ENCODE peak calls at places on chromosomes 5 and 9, in four cellular contexts. V, Z, T and I are unnamed samples.
A peak's percentile ranks its signal among the peaks of the same experiment; 100 is the strongest.

GRCh38 chr5:111834926-111835599 is 78.1 kb upstream of the NREP start:
- DNase-seq in V (no peak), Z (no peak), T (no peak), I (no peak)

GRCh38 chr9:76092572-76092971 is 202.1 kb downstream of the PCSK5 start:
- DNase-seq in V (no peak), Z (no peak), T (no peak), I (no peak)

GRCh38 chr5:155050384-155051019 is 36.9 kb downstream of the KIF4B start:
- DNase-seq in V (no peak), Z (no peak), T (no peak), I (no peak)

GRCh38 chr5:154190652-154191304 is at the start of gene GALNT10:
- DNase-seq in V (peak; percentile 76), Z (peak; percentile 84), T (peak; percentile 87), I (peak; percentile 55)

GRCh38 chr5:14983666-14984441 is 112.3 kb upstream of the ANKH start:
- DNase-seq in V (no peak), Z (no peak), T (no peak), I (no peak)

GRCh38 chr5:1723957-1724821 is 75.4 kb downstream of the MRPL36 start:
- DNase-seq in V (no peak), Z (no peak), T (no peak), I (no peak)

GRCh38 chr5:159412284-159413046 is 82.2 kb upstream of the IL12B start:
- DNase-seq in V (no peak), Z (no peak), T (no peak), I (peak; percentile 30)

GRCh38 chr5:108730617-108731340 is 16.9 kb upstream of the FER start:
- DNase-seq in V (no peak), Z (no peak), T (no peak), I (no peak)

GRCh38 chr9:83011611-83012010 is 51.3 kb downstream of the RASEF start:
- DNase-seq in V (no peak), Z (no peak), T (no peak), I (no peak)

GRCh38 chr5:98734646-98735045 is 38.8 kb upstream of the RGMB start:
- DNase-seq in V (no peak), Z (no peak), T (no peak), I (no peak)

GRCh38 chr9:16721972-16722371 is 148.5 kb downstream of the BNC2 start:
- DNase-seq in V (no peak), Z (no peak), T (no peak), I (peak; percentile 59)

GRCh38 chr5:17054911-17055310 is 118.8 kb upstream of the MYO10 start:
- DNase-seq in V (no peak), Z (no peak), T (no peak), I (no peak)

GRCh38 chr5:24365406-24365805 is 279.4 kb downstream of the CDH10 start:
- DNase-seq in V (no peak), Z (no peak), T (no peak), I (no peak)

GRCh38 chr5:109454726-109455505 is 45.1 kb upstream of the PJA2 start:
- DNase-seq in V (no peak), Z (no peak), T (no peak), I (no peak)

GRCh38 chr9:108207611-108208051 is 648.2 kb downstream of the ACTL7B start:
- DNase-seq in V (no peak), Z (no peak), T (no peak), I (no peak)

GRCh38 chr5:172754957-172755356 is 16.0 kb downstream of the DUSP1 start:
- DNase-seq in V (no peak), Z (no peak), T (no peak), I (no peak)

GRCh38 chr9:131019387-131020239 is 10.6 kb downstream of the LAMC3 start:
- DNase-seq in V (no peak), Z (no peak), T (no peak), I (no peak)

GRCh38 chr9:95746408-95747165 is 128.9 kb upstream of the ERCC6L2 start:
- DNase-seq in V (no peak), Z (no peak), T (no peak), I (no peak)

GRCh38 chr9:122159026-122159924 is at the start of the genes MORN5 and NDUFA8:
- DNase-seq in V (peak; percentile 96), Z (peak; percentile 98), T (peak; percentile 99), I (peak; percentile 96)

GRCh38 chr5:131610198-131611063 is 24.6 kb downstream of the RAPGEF6 start:
- DNase-seq in V (no peak), Z (peak; percentile 13), T (no peak), I (no peak)

GRCh38 chr5:6291961-6292360 is 86.4 kb downstream of the MED10 start:
- DNase-seq in V (no peak), Z (peak; percentile 49), T (no peak), I (no peak)

GRCh38 chr9:6925841-6926240 is 168.1 kb downstream of the KDM4C start:
- DNase-seq in V (no peak), Z (no peak), T (no peak), I (no peak)

GRCh38 chr9:128713941-128714573 is 9.9 kb downstream of the ZDHHC12 start:
- DNase-seq in V (peak; percentile 33), Z (no peak), T (no peak), I (no peak)

GRCh38 chr5:9903806-9904205 is 273.7 kb upstream of the TAS2R1 start:
- DNase-seq in V (no peak), Z (no peak), T (no peak), I (no peak)

GRCh38 chr5:178437296-178438075 is 152.7 kb downstream of the COL23A1 start:
- DNase-seq in V (no peak), Z (no peak), T (no peak), I (no peak)

GRCh38 chr5:150637245-150638052 is 3.0 kb upstream of the SYNPO start:
- DNase-seq in V (no peak), Z (peak; percentile 58), T (no peak), I (no peak)

GRCh38 chr5:159913048-159913447 is 3.2 kb upstream of the ADRA1B start:
- DNase-seq in V (no peak), Z (no peak), T (no peak), I (peak; percentile 26)

GRCh38 chr5:147113967-147114366 is 120.9 kb upstream of the STK32A start:
- DNase-seq in V (no peak), Z (no peak), T (no peak), I (no peak)

GRCh38 chr9:20997503-20998076 is 33.9 kb downstream of the HACD4 start:
- DNase-seq in V (no peak), Z (no peak), T (no peak), I (no peak)

GRCh38 chr9:16131269-16131668 is 578.4 kb downstream of the CCDC171 start:
- DNase-seq in V (no peak), Z (peak; percentile 35), T (no peak), I (no peak)

GRCh38 chr5:67992919-67993318 is 222.6 kb upstream of the PIK3R1 start:
- DNase-seq in V (no peak), Z (no peak), T (no peak), I (no peak)

GRCh38 chr5:151100690-151101089 is 19.9 kb upstream of the TNIP1 start:
- DNase-seq in V (no peak), Z (no peak), T (peak; percentile 51), I (no peak)

GRCh38 chr9:37926737-37927590 is 23.0 kb upstream of the SLC25A51 start:
- DNase-seq in V (no peak), Z (no peak), T (no peak), I (no peak)

GRCh38 chr5:154683101-154683757 is 71.9 kb upstream of the LARP1 start:
- DNase-seq in V (no peak), Z (no peak), T (no peak), I (no peak)

GRCh38 chr5:180107005-180107404 is 35.4 kb upstream of the RNF130 start:
- DNase-seq in V (no peak), Z (no peak), T (no peak), I (no peak)

DNA sequence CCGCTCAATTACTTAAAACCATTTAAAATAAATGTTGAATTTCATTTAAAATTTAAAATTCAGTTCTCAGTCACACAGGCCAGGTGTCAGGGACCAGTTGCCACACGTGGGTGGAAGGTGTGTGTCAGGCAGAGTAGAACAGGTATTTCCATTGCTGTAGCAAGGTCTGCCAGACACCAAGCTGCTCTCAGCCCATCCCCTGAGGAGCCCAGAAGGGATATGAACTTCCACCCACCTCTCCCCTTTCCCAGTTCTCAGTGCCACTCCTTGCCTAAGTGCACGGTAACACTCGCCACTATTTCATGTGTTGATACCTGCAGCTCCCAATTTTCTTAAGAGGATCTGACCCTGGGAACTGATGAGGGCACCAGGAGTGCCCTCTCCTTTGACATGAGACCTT is 12.7 kb downstream of the SYK start:
- DNase-seq in V (no peak), Z (no peak), T (no peak), I (no peak)
- H3K4me3 ChIP-seq in V (no peak overlapping the region), Z (no peak overlapping the region), T (no peak overlapping the region), I (no peak overlapping the region)

GRCh38 chr5:62168882-62169281 is 137.1 kb upstream of the KIF2A start:
- DNase-seq in V (no peak), Z (no peak), T (peak; percentile 18), I (no peak)
- H3K27me3 ChIP-seq in V (no peaks in the 10 kb centered on the region), Z (no peaks in the 10 kb centered on the region), T (peaks cover 5% of the 10 kb centered on the region), I (no peaks in the 10 kb centered on the region)

GRCh38 chr9:99590879-99591278 is 230.8 kb upstream of the NR4A3 start:
- DNase-seq in V (no peak), Z (no peak), T (no peak), I (no peak)

GRCh38 chr9:99588747-99589146 is 232.9 kb upstream of the NR4A3 start:
- DNase-seq in V (no peak), Z (no peak), T (no peak), I (no peak)

GRCh38 chr9:99592834-99593584 is 228.7 kb upstream of the NR4A3 start:
- DNase-seq in V (no peak), Z (no peak), T (no peak), I (no peak)

GRCh38 chr9:99591770-99592169 is 229.9 kb upstream of the NR4A3 start:
- DNase-seq in V (no peak), Z (no peak), T (no peak), I (no peak)

GRCh38 chr9:99588299-99588698 is 233.4 kb upstream of the NR4A3 start:
- DNase-seq in V (no peak), Z (no peak), T (no peak), I (no peak)
- H3K36me3 ChIP-seq in V (no peaks in the 10 kb centered on the region), Z (no peaks in the 10 kb centered on the region), T (no peaks in the 10 kb centered on the region), I (no peaks in the 10 kb centered on the region)

GRCh38 chr5:176531902-176532493 is 5.2 kb downstream of the RNF44 start:
- DNase-seq in V (no peak), Z (no peak), T (no peak), I (no peak)

GRCh38 chr5:176532795-176533194 is 4.4 kb downstream of the RNF44 start:
- DNase-seq in V (no peak), Z (no peak), T (no peak), I (no peak)

GRCh38 chr5:176534640-176535039 is 2.6 kb downstream of the RNF44 start:
- DNase-seq in V (peak; percentile 84), Z (no peak), T (no peak), I (no peak)

GRCh38 chr5:176533894-176534611 is 3.1 kb downstream of the RNF44 start:
- DNase-seq in V (peak; percentile 91), Z (peak; percentile 31), T (no peak), I (no peak)

DNA sequence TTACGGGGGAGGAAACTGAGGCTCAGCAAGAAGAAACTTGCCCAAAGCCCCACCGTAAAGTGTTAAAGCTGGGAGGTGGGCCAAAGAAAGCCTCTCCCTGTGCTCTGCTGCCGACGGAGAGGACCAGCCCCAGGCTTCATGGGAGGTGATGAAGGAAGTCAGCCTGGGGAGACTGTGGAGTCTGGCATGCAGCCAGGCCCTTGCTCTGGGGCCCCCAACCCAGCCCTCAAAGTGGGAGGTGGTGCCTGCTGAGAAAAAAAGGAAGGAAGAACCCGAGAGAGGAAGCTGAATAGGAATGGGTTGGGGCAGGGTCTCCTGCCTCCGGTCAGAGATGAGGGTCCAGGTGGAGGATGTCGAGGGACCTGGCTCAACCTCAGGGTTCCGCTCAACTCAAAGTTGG is 3.8 kb downstream of the RNF44 start:
- DNase-seq in V (no peak), Z (peak; percentile 34), T (no peak), I (no peak)
- H3K4me3 ChIP-seq in V (peak overlapping the region; percentile 17), Z (no peak overlapping the region), T (no peak overlapping the region), I (no peak overlapping the region)